ENCODE peak calls at places on chromosomes 6 and 20, in four cellular contexts. E, O, M and J are unnamed samples.

GRCh38 chr20:63520594-63520938 is at the start of gene PPDPF:
- DNase-seq in E (peak; percentile 87), O (no peak), M (peak; percentile 100), J (peak; percentile 85)

GRCh38 chr6:53287336-53288225 is 61.2 kb downstream of the ELOVL5 start:
- DNase-seq in E (no peak), O (no peak), M (no peak), J (no peak)

GRCh38 chr6:69820438-69820837 is 23.6 kb upstream of the LMBRD1 start:
- DNase-seq in E (no peak), O (no peak), M (no peak), J (no peak)

GRCh38 chr6:166440729-166441128 is 58.0 kb upstream of the MPC1 start:
- DNase-seq in E (no peak), O (no peak), M (no peak), J (no peak)

GRCh38 chr6:166032366-166033171 is 135.1 kb downstream of the TBXT start:
- DNase-seq in E (no peak), O (peak; percentile 76), M (no peak), J (no peak)

GRCh38 chr6:98777762-98778161 is 56.6 kb upstream of the POU3F2 start:
- DNase-seq in E (no peak), O (no peak), M (peak; percentile 38), J (peak; percentile 4)

GRCh38 chr6:46926481-46926880 is 4.7 kb upstream of the ADGRF5 start:
- DNase-seq in E (no peak), O (no peak), M (no peak), J (no peak)

GRCh38 chr6:167662881-167663205 is 163.9 kb upstream of the AFDN start:
- DNase-seq in E (no peak), O (no peak), M (no peak), J (no peak)

GRCh38 chr6:121951918-121952379 is 447.5 kb upstream of the HSF2 start:
- DNase-seq in E (no peak), O (no peak), M (no peak), J (no peak)

GRCh38 chr6:41594326-41594725 is 43.9 kb upstream of the MDFI start:
- DNase-seq in E (no peak), O (no peak), M (no peak), J (no peak)

GRCh38 chr6:7841781-7842468 is 68.7 kb downstream of the TXNDC5 start:
- DNase-seq in E (no peak), O (no peak), M (no peak), J (no peak)

GRCh38 chr20:50191065-50191565 is 485 bp downstream of the CEBPB start:
- DNase-seq in E (peak; percentile 86), O (no peak), M (peak; percentile 75), J (peak; percentile 69)

GRCh38 chr6:130020106-130020851 is 1.9 kb downstream of the L3MBTL3 start:
- DNase-seq in E (peak; percentile 55), O (no peak), M (peak; percentile 54), J (peak; percentile 56)

GRCh38 chr20:63212792-63213191 is 3.1 kb downstream of the YTHDF1 start:
- DNase-seq in E (no peak), O (no peak), M (no peak), J (no peak)

GRCh38 chr6:16146527-16146955 is 17.7 kb downstream of the MYLIP start:
- DNase-seq in E (no peak), O (no peak), M (no peak), J (no peak)

GRCh38 chr6:109580519-109580918 is 97.5 kb upstream of the ZBTB24 start:
- DNase-seq in E (no peak), O (peak; percentile 44), M (no peak), J (no peak)

GRCh38 chr6:34544052-34544604 is 12.0 kb downstream of the SPDEF start:
- DNase-seq in E (no peak), O (no peak), M (no peak), J (no peak)

GRCh38 chr6:170147832-170148708 is 142.8 kb downstream of the DLL1 start:
- DNase-seq in E (peak; percentile 55), O (peak; percentile 71), M (peak; percentile 63), J (peak; percentile 91)

GRCh38 chr6:114327074-114327473 is 15.7 kb downstream of the HS3ST5 start:
- DNase-seq in E (no peak), O (no peak), M (no peak), J (no peak)

GRCh38 chr20:14234666-14235295 is 102.6 kb downstream of the FLRT3 start:
- DNase-seq in E (no peak), O (no peak), M (no peak), J (no peak)

GRCh38 chr6:170007468-170008240 is 256.2 kb downstream of the ERMARD start:
- DNase-seq in E (no peak), O (peak; percentile 34), M (no peak), J (no peak)

GRCh38 chr6:23179994-23180393 is 610.6 kb downstream of the HDGFL1 start:
- DNase-seq in E (no peak), O (no peak), M (no peak), J (no peak)

GRCh38 chr6:158131926-158132325 is 36.1 kb downstream of the SERAC1 start:
- DNase-seq in E (no peak), O (no peak), M (peak; percentile 14), J (peak; percentile 16)

GRCh38 chr6:115612796-115613479 is 447.8 kb downstream of the FRK start:
- DNase-seq in E (no peak), O (no peak), M (no peak), J (no peak)

DNA sequence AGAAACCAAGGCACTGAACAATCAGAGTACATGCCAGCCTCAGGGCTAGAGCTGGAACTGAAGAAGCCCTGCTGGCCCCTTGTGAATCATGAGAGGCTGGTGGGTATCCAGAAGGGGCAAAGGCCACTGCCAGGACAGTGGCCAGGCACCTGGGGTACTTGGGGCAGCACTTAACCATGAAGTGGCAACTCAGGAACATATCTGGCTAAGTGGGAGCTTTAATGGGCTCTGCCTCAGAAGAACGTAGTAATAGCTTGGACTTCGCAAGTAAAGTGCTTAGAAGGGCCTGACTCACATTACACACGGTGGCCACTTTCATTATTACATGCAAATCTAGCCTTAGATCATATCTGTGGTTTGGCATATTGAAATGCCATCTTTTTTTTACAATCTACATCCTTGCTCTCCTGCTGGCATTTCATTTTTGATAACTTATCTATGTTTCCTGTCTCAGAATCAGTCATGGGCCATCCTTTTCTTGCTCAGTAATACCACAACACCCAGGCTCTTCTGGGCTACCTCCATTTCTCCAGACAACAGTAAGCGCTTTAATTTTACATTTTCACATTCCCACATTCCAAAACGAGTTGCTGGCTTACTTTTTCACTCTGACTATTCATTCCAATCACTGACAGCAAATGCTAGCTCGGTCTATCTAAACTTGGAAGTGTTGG is 21.6 kb downstream of the NAPB start:
- DNase-seq in E (no peak), O (no peak), M (peak; percentile 22), J (peak; percentile 54)
- TF ChIP-seq CTCF in E (peak; percentile 8), O (no peak), M (no peak), J (no peak)

GRCh38 chr6:6646859-6647258 is 58.3 kb downstream of the LY86 start:
- DNase-seq in E (no peak), O (no peak), M (no peak), J (no peak)
- TF ChIP-seq CTCF in E (no peak), O (peak; percentile 43), M (no peak), J (peak; percentile 19)

DNA sequence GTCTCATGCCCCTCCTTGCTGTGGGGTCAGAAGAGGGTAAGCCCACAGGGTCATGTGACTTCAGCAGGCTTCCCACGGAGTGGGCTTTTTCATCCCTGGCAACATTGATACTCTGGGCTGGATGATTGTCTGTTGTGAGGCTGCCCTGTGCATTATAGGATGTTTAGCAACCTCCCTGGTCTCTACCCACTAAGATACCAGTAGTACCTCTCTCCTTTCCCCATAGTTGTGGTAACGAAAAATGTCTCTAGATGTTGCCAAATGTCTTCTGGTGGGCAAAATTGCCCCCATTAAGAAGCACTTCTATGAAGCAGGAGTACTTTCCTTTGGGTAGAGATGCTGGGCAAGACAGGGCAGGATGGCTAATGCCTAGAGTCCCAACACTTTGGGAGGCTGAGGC is 232.5 kb upstream of the ZNF217 start:
- DNase-seq in E (no peak), O (no peak), M (no peak), J (no peak)
- TF ChIP-seq CTCF in E (no peak), O (no peak), M (no peak), J (no peak)

DNA sequence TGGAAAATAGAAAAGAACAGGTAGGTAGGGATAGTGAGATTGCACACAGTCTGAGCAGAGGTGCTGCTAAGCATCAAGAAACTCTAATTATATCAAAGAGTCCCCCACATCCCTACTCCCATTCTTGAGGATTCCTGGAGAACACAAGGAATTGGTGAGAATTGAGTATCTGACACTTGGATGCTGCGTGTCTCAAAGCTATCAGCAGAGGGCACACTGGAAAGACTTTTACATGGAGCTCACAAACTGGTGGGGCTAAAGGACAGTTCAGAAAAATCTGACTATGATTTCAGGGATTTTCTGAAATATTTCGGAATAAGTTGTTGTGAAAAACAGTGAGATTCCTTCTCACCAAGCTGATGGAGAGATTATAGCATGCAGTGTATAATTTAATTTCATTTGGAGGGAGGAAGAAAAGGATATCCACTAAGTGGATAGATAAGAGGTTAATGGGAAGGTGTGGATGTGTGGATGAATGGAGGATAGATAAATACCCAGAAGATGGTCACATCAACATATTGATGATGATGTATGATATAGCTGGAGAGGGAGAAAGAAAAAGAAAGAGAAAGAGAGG is 215.4 kb upstream of the DEFB112 start:
- DNase-seq in E (no peak), O (no peak), M (no peak), J (no peak)
- TF ChIP-seq CTCF in E (no peak), O (peak; percentile 70), M (peak; percentile 28), J (no peak)

GRCh38 chr6:36856277-36856676 is 17.0 kb upstream of the CPNE5 start:
- DNase-seq in E (no peak), O (peak; percentile 14), M (no peak), J (no peak)
- TF ChIP-seq CTCF in E (no peak), O (no peak), M (no peak), J (no peak)

GRCh38 chr6:75348882-75349261 is 64.3 kb upstream of the TMEM30A start:
- DNase-seq in E (no peak), O (no peak), M (no peak), J (no peak)

GRCh38 chr6:75349262-75349984 is 64.8 kb upstream of the TMEM30A start:
- DNase-seq in E (peak; percentile 56), O (peak; percentile 60), M (no peak), J (no peak)

GRCh38 chr6:75345413-75345812 is 60.8 kb upstream of the TMEM30A start:
- DNase-seq in E (no peak), O (peak; percentile 46), M (no peak), J (no peak)

GRCh38 chr6:75350156-75350555 is 65.6 kb upstream of the TMEM30A start:
- DNase-seq in E (no peak), O (no peak), M (no peak), J (no peak)

DNA sequence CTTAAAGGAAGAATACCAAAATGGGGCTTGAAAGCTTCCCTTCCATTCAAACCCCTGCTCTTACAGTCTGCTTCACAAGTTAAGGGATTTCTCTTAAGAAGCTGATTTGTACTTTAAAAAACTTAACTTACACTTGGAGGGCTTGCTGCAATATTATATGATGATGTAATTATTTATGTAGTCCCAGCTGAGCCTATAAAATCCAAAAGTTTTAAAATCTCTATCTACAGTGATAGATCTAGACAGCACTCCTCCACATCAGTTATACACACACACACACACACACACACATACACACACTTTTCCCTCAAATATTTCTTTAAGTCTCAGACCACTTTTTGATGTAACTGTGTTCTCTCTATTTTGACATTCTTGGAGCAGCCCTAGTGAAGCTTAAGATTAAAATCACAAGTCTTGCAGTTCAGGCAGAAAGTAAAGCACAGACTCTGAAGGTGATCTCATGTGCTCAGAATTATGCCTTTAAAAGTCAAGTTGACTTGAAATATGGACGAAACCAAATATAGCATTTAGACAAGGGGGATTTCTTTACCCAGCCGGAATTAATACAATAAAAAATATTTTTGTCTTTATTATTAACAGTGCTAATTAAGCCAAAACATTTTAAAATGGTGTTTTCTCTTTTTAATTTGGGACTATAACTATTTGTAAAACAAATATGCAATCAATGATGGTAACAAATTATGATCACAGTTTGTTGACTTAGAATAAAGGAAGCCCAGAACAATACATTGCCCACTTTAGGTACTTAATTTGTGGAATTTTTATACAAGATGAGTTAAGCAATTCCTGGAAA is 63.4 kb upstream of the TMEM30A start:
- DNase-seq in E (no peak), O (no peak), M (no peak), J (no peak)
- TF ChIP-seq CTCF in E (no peak), O (no peak), M (no peak), J (no peak)